ENCODE peak calls at places on chromosomes 3 and 15, in eight cellular contexts. One of them, this sample, is unnamed.
A peak's percentile ranks its signal among the peaks of the same experiment; 100 is the strongest.

GRCh38 chr3:55511895-55512585 is 24.9 kb upstream of the WNT5A start:
- DNase-seq in prostate gland: no peak
- DNase-seq in Peyer's patch: no peak
- DNase-seq in HCT116: no peak
- DNase-seq in tibial nerve: no peak
- DNase-seq in erythroblast: no peak
- DNase-seq in A549: no peak
- DNase-seq in breast epithelium: no peak
- DNase-seq in this sample: no peak

GRCh38 chr3:57646723-57647122 is 46.2 kb downstream of the DENND6A start:
- DNase-seq in prostate gland: peak; percentile 10
- DNase-seq in Peyer's patch: no peak
- DNase-seq in HCT116: peak; percentile 3
- DNase-seq in tibial nerve: no peak
- DNase-seq in erythroblast: peak; percentile 8
- DNase-seq in A549: peak; percentile 24
- DNase-seq in breast epithelium: no peak
- DNase-seq in this sample: no peak

GRCh38 chr15:54609152-54609551 is 587.6 kb downstream of the RSL24D1 start:
- DNase-seq in prostate gland: no peak
- DNase-seq in Peyer's patch: no peak
- DNase-seq in HCT116: no peak
- DNase-seq in tibial nerve: no peak
- DNase-seq in erythroblast: no peak
- DNase-seq in A549: no peak
- DNase-seq in breast epithelium: no peak
- DNase-seq in this sample: no peak

GRCh38 chr15:80608688-80609087 is 86.4 kb upstream of the ABHD17C start:
- DNase-seq in prostate gland: no peak
- DNase-seq in Peyer's patch: no peak
- DNase-seq in HCT116: no peak
- DNase-seq in tibial nerve: no peak
- DNase-seq in erythroblast: no peak
- DNase-seq in A549: no peak
- DNase-seq in breast epithelium: no peak
- DNase-seq in this sample: no peak

GRCh38 chr3:60475096-60475495 is 776.2 kb downstream of the FHIT start:
- DNase-seq in prostate gland: no peak
- DNase-seq in Peyer's patch: no peak
- DNase-seq in HCT116: no peak
- DNase-seq in tibial nerve: no peak
- DNase-seq in erythroblast: no peak
- DNase-seq in A549: no peak
- DNase-seq in breast epithelium: no peak
- DNase-seq in this sample: no peak

GRCh38 chr15:68871507-68871906 is 50.8 kb upstream of the ANP32A start:
- DNase-seq in prostate gland: no peak
- DNase-seq in Peyer's patch: no peak
- DNase-seq in HCT116: no peak
- DNase-seq in tibial nerve: no peak
- DNase-seq in erythroblast: no peak
- DNase-seq in A549: no peak
- DNase-seq in breast epithelium: no peak
- DNase-seq in this sample: no peak

GRCh38 chr15:84082739-84083138 is 152.8 kb upstream of the GOLGA6L4 start:
- DNase-seq in prostate gland: no peak
- DNase-seq in Peyer's patch: no peak
- DNase-seq in HCT116: no peak
- DNase-seq in tibial nerve: no peak
- DNase-seq in erythroblast: no peak
- DNase-seq in A549: no peak
- DNase-seq in breast epithelium: no peak
- DNase-seq in this sample: no peak

GRCh38 chr3:57385498-57385897 is 93.0 kb upstream of the ASB14 start:
- DNase-seq in prostate gland: no peak
- DNase-seq in Peyer's patch: no peak
- DNase-seq in HCT116: no peak
- DNase-seq in tibial nerve: no peak
- DNase-seq in erythroblast: no peak
- DNase-seq in A549: no peak
- DNase-seq in breast epithelium: no peak
- DNase-seq in this sample: no peak

GRCh38 chr3:36868614-36869436 is 76.0 kb downstream of the TRANK1 start:
- DNase-seq in prostate gland: peak; percentile 38
- DNase-seq in Peyer's patch: peak; percentile 77
- DNase-seq in HCT116: peak; percentile 48
- DNase-seq in tibial nerve: no peak
- DNase-seq in erythroblast: peak; percentile 68
- DNase-seq in A549: peak; percentile 69
- DNase-seq in breast epithelium: no peak
- DNase-seq in this sample: peak; percentile 13

GRCh38 chr3:126548556-126549466 is 9.9 kb downstream of the C3orf22 start:
- DNase-seq in prostate gland: no peak
- DNase-seq in Peyer's patch: peak; percentile 26
- DNase-seq in HCT116: no peak
- DNase-seq in tibial nerve: no peak
- DNase-seq in erythroblast: no peak
- DNase-seq in A549: no peak
- DNase-seq in breast epithelium: peak; percentile 24
- DNase-seq in this sample: no peak

GRCh38 chr15:70327328-70328136 is 229.8 kb upstream of the TLE3 start:
- DNase-seq in prostate gland: no peak
- DNase-seq in Peyer's patch: no peak
- DNase-seq in HCT116: no peak
- DNase-seq in tibial nerve: no peak
- DNase-seq in erythroblast: no peak
- DNase-seq in A549: no peak
- DNase-seq in breast epithelium: no peak
- DNase-seq in this sample: no peak

GRCh38 chr3:161913786-161914389 is 417.3 kb downstream of the OTOL1 start:
- DNase-seq in prostate gland: no peak
- DNase-seq in Peyer's patch: no peak
- DNase-seq in HCT116: no peak
- DNase-seq in tibial nerve: no peak
- DNase-seq in erythroblast: no peak
- DNase-seq in A549: peak; percentile 36
- DNase-seq in breast epithelium: no peak
- DNase-seq in this sample: no peak

GRCh38 chr15:92463826-92464225 is 70.1 kb downstream of the ST8SIA2 start:
- DNase-seq in prostate gland: no peak
- DNase-seq in Peyer's patch: no peak
- DNase-seq in HCT116: no peak
- DNase-seq in tibial nerve: no peak
- DNase-seq in erythroblast: no peak
- DNase-seq in A549: peak; percentile 10
- DNase-seq in breast epithelium: no peak
- DNase-seq in this sample: no peak

GRCh38 chr3:73623996-73624362 is 762 bp downstream of the PDZRN3 start:
- DNase-seq in prostate gland: peak; percentile 42
- DNase-seq in Peyer's patch: peak; percentile 45
- DNase-seq in HCT116: no peak
- DNase-seq in tibial nerve: no peak
- DNase-seq in erythroblast: no peak
- DNase-seq in A549: no peak
- DNase-seq in breast epithelium: peak; percentile 56
- DNase-seq in this sample: no peak

GRCh38 chr15:45732544-45733130 is 97.8 kb downstream of the SQOR start:
- DNase-seq in prostate gland: peak; percentile 65
- DNase-seq in Peyer's patch: no peak
- DNase-seq in HCT116: no peak
- DNase-seq in tibial nerve: no peak
- DNase-seq in erythroblast: no peak
- DNase-seq in A549: no peak
- DNase-seq in breast epithelium: no peak
- DNase-seq in this sample: no peak

GRCh38 chr3:125271127-125271526 is 58.6 kb upstream of the SLC12A8 start:
- DNase-seq in prostate gland: no peak
- DNase-seq in Peyer's patch: no peak
- DNase-seq in HCT116: no peak
- DNase-seq in tibial nerve: no peak
- DNase-seq in erythroblast: no peak
- DNase-seq in A549: no peak
- DNase-seq in breast epithelium: no peak
- DNase-seq in this sample: no peak

GRCh38 chr3:153649286-153649839 is 471.8 kb upstream of the ARHGEF26 start:
- DNase-seq in prostate gland: no peak
- DNase-seq in Peyer's patch: no peak
- DNase-seq in HCT116: no peak
- DNase-seq in tibial nerve: no peak
- DNase-seq in erythroblast: no peak
- DNase-seq in A549: no peak
- DNase-seq in breast epithelium: no peak
- DNase-seq in this sample: no peak

GRCh38 chr15:59178151-59178705 is 28.4 kb upstream of the LDHAL6B start:
- DNase-seq in prostate gland: no peak
- DNase-seq in Peyer's patch: peak; percentile 43
- DNase-seq in HCT116: no peak
- DNase-seq in tibial nerve: no peak
- DNase-seq in erythroblast: no peak
- DNase-seq in A549: no peak
- DNase-seq in breast epithelium: no peak
- DNase-seq in this sample: no peak

GRCh38 chr15:59185725-59186124 is 20.9 kb upstream of the LDHAL6B start:
- DNase-seq in prostate gland: no peak
- DNase-seq in Peyer's patch: peak; percentile 32
- DNase-seq in HCT116: no peak
- DNase-seq in tibial nerve: no peak
- DNase-seq in erythroblast: peak; percentile 11
- DNase-seq in A549: peak; percentile 36
- DNase-seq in breast epithelium: no peak
- DNase-seq in this sample: no peak

GRCh38 chr15:59176653-59177444 is 29.8 kb upstream of the LDHAL6B start:
- DNase-seq in prostate gland: no peak
- DNase-seq in Peyer's patch: peak; percentile 33
- DNase-seq in HCT116: no peak
- DNase-seq in tibial nerve: no peak
- DNase-seq in erythroblast: no peak
- DNase-seq in A549: no peak
- DNase-seq in breast epithelium: no peak
- DNase-seq in this sample: no peak

GRCh38 chr15:59177445-59177728 is 29.3 kb upstream of the LDHAL6B start:
- DNase-seq in prostate gland: no peak
- DNase-seq in Peyer's patch: no peak
- DNase-seq in HCT116: no peak
- DNase-seq in tibial nerve: no peak
- DNase-seq in erythroblast: no peak
- DNase-seq in A549: no peak
- DNase-seq in breast epithelium: no peak
- DNase-seq in this sample: no peak

DNA sequence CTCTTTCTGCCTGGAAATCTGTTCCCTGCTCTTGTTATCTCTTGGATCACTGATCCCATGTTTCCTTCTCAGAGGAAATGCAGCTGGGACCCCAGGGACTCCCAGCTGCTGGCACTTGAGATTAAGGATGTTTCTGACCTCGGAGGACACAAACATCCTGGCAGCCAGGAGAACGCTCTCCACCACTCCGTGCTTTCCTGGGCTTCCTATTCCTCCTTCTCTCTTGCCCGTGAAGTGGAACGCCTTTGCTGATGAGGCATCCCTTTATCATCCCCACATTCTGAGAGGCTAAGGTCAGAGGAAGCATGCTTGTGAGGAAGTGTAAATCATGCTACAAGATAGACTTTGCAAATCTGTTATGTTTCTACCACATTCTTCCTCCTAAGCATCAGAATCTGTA is 25.7 kb upstream of the LDHAL6B start:
- DNase-seq in prostate gland: no peak
- DNase-seq in Peyer's patch: peak; percentile 26
- DNase-seq in HCT116: no peak
- DNase-seq in tibial nerve: no peak
- DNase-seq in erythroblast: no peak
- DNase-seq in A549: no peak
- DNase-seq in breast epithelium: no peak
- DNase-seq in this sample: no peak
- TF ChIP-seq POLR2A in prostate gland: no peak
- TF ChIP-seq POLR2A in Peyer's patch: no peak
- TF ChIP-seq POLR2A in HCT116: no peak
- TF ChIP-seq POLR2A in tibial nerve: no peak
- TF ChIP-seq POLR2A in erythroblast: no peak
- TF ChIP-seq POLR2A in A549: no peak
- TF ChIP-seq POLR2A in breast epithelium: no peak
- TF ChIP-seq POLR2A in this sample: no peak

GRCh38 chr15:73633111-73633990 is at the start of gene NPTN:
- DNase-seq in prostate gland: peak; percentile 98
- DNase-seq in Peyer's patch: peak; percentile 99
- DNase-seq in HCT116: peak; percentile 89
- DNase-seq in tibial nerve: peak; percentile 96
- DNase-seq in erythroblast: peak; percentile 98
- DNase-seq in A549: peak; percentile 98
- DNase-seq in breast epithelium: peak; percentile 99
- DNase-seq in this sample: peak; percentile 82
- TF ChIP-seq POLR2A in prostate gland: peak; percentile 84
- TF ChIP-seq POLR2A in Peyer's patch: peak; percentile 79
- TF ChIP-seq POLR2A in HCT116: peak; percentile 96
- TF ChIP-seq POLR2A in tibial nerve: peak; percentile 49
- TF ChIP-seq POLR2A in erythroblast: peak; percentile 91
- TF ChIP-seq POLR2A in A549: peak; percentile 87
- TF ChIP-seq POLR2A in breast epithelium: peak; percentile 61
- TF ChIP-seq POLR2A in this sample: peak; percentile 92

GRCh38 chr15:43517354-43518072 is at the start of gene MAP1A:
- DNase-seq in prostate gland: no peak
- DNase-seq in Peyer's patch: no peak
- DNase-seq in HCT116: no peak
- DNase-seq in tibial nerve: no peak
- DNase-seq in erythroblast: peak; percentile 67
- DNase-seq in A549: no peak
- DNase-seq in breast epithelium: no peak
- DNase-seq in this sample: no peak
- TF ChIP-seq POLR2A in prostate gland: no peak
- TF ChIP-seq POLR2A in Peyer's patch: no peak
- TF ChIP-seq POLR2A in HCT116: no peak
- TF ChIP-seq POLR2A in tibial nerve: no peak
- TF ChIP-seq POLR2A in erythroblast: no peak
- TF ChIP-seq POLR2A in A549: no peak
- TF ChIP-seq POLR2A in breast epithelium: no peak
- TF ChIP-seq POLR2A in this sample: no peak

DNA sequence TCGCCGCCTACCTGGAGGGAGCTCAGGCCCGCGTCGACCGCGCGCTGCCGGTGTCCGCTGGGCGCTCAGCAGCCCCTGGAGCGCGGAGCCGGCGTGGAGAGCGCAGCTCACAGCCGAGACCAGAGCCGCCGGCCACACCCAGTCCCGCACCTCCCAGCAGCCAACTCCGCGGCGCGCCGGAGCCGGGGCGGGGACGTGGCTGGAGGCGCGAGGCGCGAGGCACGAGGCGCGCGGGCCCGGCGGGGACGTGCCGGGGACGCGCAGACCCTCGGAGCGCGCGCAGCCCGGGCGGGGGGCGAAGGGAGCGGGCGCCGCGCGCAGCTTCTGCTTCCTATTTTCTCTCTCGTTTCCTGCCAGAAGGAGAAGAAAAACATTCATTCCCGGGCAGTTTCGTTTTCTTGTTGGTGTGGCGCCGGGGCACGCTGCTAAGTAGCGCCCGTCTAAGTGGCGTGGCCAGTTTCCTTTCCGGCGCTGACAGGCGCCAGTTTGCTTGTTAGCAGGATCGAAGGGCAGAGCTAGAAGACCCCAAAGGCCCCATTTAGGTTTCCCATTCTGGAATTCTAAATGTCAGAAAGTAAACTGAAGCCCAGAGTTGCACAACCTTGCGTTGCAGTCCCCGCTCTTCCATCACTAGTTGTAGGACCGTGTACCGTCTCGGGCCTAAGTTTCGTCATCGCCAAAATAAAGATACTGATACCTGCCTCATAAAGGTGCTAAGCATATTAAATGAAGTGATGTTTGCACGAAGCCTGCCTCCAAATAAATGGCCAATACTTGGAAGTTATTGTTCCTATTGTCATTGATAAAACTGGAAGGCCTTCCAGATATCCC is at the start of gene GNB4:
- DNase-seq in prostate gland: peak; percentile 49
- DNase-seq in Peyer's patch: peak; percentile 78
- DNase-seq in HCT116: no peak
- DNase-seq in tibial nerve: peak; percentile 70
- DNase-seq in erythroblast: peak; percentile 91
- DNase-seq in A549: peak; percentile 75
- DNase-seq in breast epithelium: peak; percentile 73
- DNase-seq in this sample: peak; percentile 62
- TF ChIP-seq POLR2A in prostate gland: no peak
- TF ChIP-seq POLR2A in Peyer's patch: no peak
- TF ChIP-seq POLR2A in HCT116: no peak
- TF ChIP-seq POLR2A in tibial nerve: peak; percentile 36
- TF ChIP-seq POLR2A in erythroblast: peak; percentile 30
- TF ChIP-seq POLR2A in A549: peak; percentile 74
- TF ChIP-seq POLR2A in breast epithelium: no peak
- TF ChIP-seq POLR2A in this sample: no peak

This sample was measured in GM12891.